ENCODE peak calls at places on chromosomes 5 and 9, in five cellular contexts. One of them, this sample, is unnamed.

GRCh38 chr9:81717061-81717746 is 27.9 kb upstream of the TLE1 start:
- DNase-seq in sigmoid colon: no peak
- DNase-seq in tibial nerve: no peak
- DNase-seq in GM12878: no peak
- DNase-seq in HepG2: no peak
- DNase-seq in this sample: no peak

GRCh38 chr5:76986828-76987526 is 34.1 kb downstream of the CRHBP start:
- DNase-seq in sigmoid colon: no peak
- DNase-seq in tibial nerve: no peak
- DNase-seq in GM12878: no peak
- DNase-seq in HepG2: no peak
- DNase-seq in this sample: no peak

GRCh38 chr5:73284196-73284795 is 111.3 kb downstream of the TMEM174 start:
- DNase-seq in sigmoid colon: no peak
- DNase-seq in tibial nerve: no peak
- DNase-seq in GM12878: no peak
- DNase-seq in HepG2: no peak
- DNase-seq in this sample: no peak

GRCh38 chr5:72470817-72471216 is 36.4 kb downstream of the ZNF366 start:
- DNase-seq in sigmoid colon: no peak
- DNase-seq in tibial nerve: no peak
- DNase-seq in GM12878: no peak
- DNase-seq in HepG2: no peak
- DNase-seq in this sample: no peak

GRCh38 chr9:123687246-123687721 is 242.6 kb downstream of the DENND1A start:
- DNase-seq in sigmoid colon: no peak
- DNase-seq in tibial nerve: no peak
- DNase-seq in GM12878: no peak
- DNase-seq in HepG2: peak; percentile 38
- DNase-seq in this sample: no peak

GRCh38 chr5:77080905-77081304 is 6.2 kb downstream of the ZBED3 start:
- DNase-seq in sigmoid colon: no peak
- DNase-seq in tibial nerve: no peak
- DNase-seq in GM12878: no peak
- DNase-seq in HepG2: no peak
- DNase-seq in this sample: no peak

GRCh38 chr5:138611295-138612220 is 36.4 kb upstream of the HSPA9 start:
- DNase-seq in sigmoid colon: peak; percentile 66
- DNase-seq in tibial nerve: no peak
- DNase-seq in GM12878: no peak
- DNase-seq in HepG2: no peak
- DNase-seq in this sample: no peak

GRCh38 chr9:113919422-113919821 is 43.3 kb downstream of the ZNF618 start:
- DNase-seq in sigmoid colon: no peak
- DNase-seq in tibial nerve: no peak
- DNase-seq in GM12878: no peak
- DNase-seq in HepG2: no peak
- DNase-seq in this sample: peak; percentile 59

GRCh38 chr5:80487444-80487828 is 464 bp upstream of the FAM151B start:
- DNase-seq in sigmoid colon: no peak
- DNase-seq in tibial nerve: no peak
- DNase-seq in GM12878: no peak
- DNase-seq in HepG2: no peak
- DNase-seq in this sample: peak; percentile 20

GRCh38 chr5:130102375-130102774 is 198.1 kb downstream of the CHSY3 start:
- DNase-seq in sigmoid colon: no peak
- DNase-seq in tibial nerve: no peak
- DNase-seq in GM12878: no peak
- DNase-seq in HepG2: no peak
- DNase-seq in this sample: no peak

GRCh38 chr5:138975098-138975847 is 100.1 kb upstream of the LRRTM2 start:
- DNase-seq in sigmoid colon: peak; percentile 79
- DNase-seq in tibial nerve: peak; percentile 50
- DNase-seq in GM12878: no peak
- DNase-seq in HepG2: no peak
- DNase-seq in this sample: peak; percentile 50

GRCh38 chr9:125312411-125312810 is 50.8 kb downstream of the GAPVD1 start:
- DNase-seq in sigmoid colon: no peak
- DNase-seq in tibial nerve: no peak
- DNase-seq in GM12878: no peak
- DNase-seq in HepG2: no peak
- DNase-seq in this sample: no peak

GRCh38 chr9:31259824-31260223 is 1124.6 kb upstream of the ACO1 start:
- DNase-seq in sigmoid colon: no peak
- DNase-seq in tibial nerve: no peak
- DNase-seq in GM12878: no peak
- DNase-seq in HepG2: no peak
- DNase-seq in this sample: no peak

GRCh38 chr9:109101202-109101595 is 18.5 kb downstream of the TMEM245 start:
- DNase-seq in sigmoid colon: no peak
- DNase-seq in tibial nerve: no peak
- DNase-seq in GM12878: no peak
- DNase-seq in HepG2: no peak
- DNase-seq in this sample: no peak

GRCh38 chr5:172293054-172293744 is 9.6 kb upstream of the UBTD2 start:
- DNase-seq in sigmoid colon: peak; percentile 88
- DNase-seq in tibial nerve: peak; percentile 74
- DNase-seq in GM12878: no peak
- DNase-seq in HepG2: peak; percentile 80
- DNase-seq in this sample: peak; percentile 87

GRCh38 chr9:20040991-20041606 is 252.3 kb upstream of the SLC24A2 start:
- DNase-seq in sigmoid colon: no peak
- DNase-seq in tibial nerve: no peak
- DNase-seq in GM12878: no peak
- DNase-seq in HepG2: no peak
- DNase-seq in this sample: no peak

GRCh38 chr5:6248132-6248531 is 130.2 kb downstream of the MED10 start:
- DNase-seq in sigmoid colon: no peak
- DNase-seq in tibial nerve: no peak
- DNase-seq in GM12878: no peak
- DNase-seq in HepG2: no peak
- DNase-seq in this sample: no peak

GRCh38 chr9:124621371-124622328 is 114.5 kb upstream of the NR5A1 start:
- DNase-seq in sigmoid colon: no peak
- DNase-seq in tibial nerve: no peak
- DNase-seq in GM12878: peak; percentile 94
- DNase-seq in HepG2: no peak
- DNase-seq in this sample: no peak

GRCh38 chr9:79277916-79278447 is 293.8 kb upstream of the TLE4 start:
- DNase-seq in sigmoid colon: no peak
- DNase-seq in tibial nerve: no peak
- DNase-seq in GM12878: no peak
- DNase-seq in HepG2: no peak
- DNase-seq in this sample: peak; percentile 62

GRCh38 chr5:3218096-3218495 is 377.5 kb upstream of the IRX1 start:
- DNase-seq in sigmoid colon: no peak
- DNase-seq in tibial nerve: no peak
- DNase-seq in GM12878: no peak
- DNase-seq in HepG2: no peak
- DNase-seq in this sample: no peak

GRCh38 chr5:4520557-4520956 is 619.6 kb upstream of the ADAMTS16 start:
- DNase-seq in sigmoid colon: no peak
- DNase-seq in tibial nerve: no peak
- DNase-seq in GM12878: no peak
- DNase-seq in HepG2: no peak
- DNase-seq in this sample: no peak

GRCh38 chr9:98995059-98995665 is 51.5 kb downstream of the COL15A1 start:
- DNase-seq in sigmoid colon: peak; percentile 91
- DNase-seq in tibial nerve: no peak
- DNase-seq in GM12878: no peak
- DNase-seq in HepG2: no peak
- DNase-seq in this sample: peak; percentile 35

GRCh38 chr5:7753596-7753995 is 97.3 kb downstream of the CFAP90 start:
- DNase-seq in sigmoid colon: no peak
- DNase-seq in tibial nerve: no peak
- DNase-seq in GM12878: no peak
- DNase-seq in HepG2: no peak
- DNase-seq in this sample: no peak

GRCh38 chr9:104772707-104773106 is 8.8 kb downstream of the NIPSNAP3B start:
- DNase-seq in sigmoid colon: no peak
- DNase-seq in tibial nerve: no peak
- DNase-seq in GM12878: no peak
- DNase-seq in HepG2: no peak
- DNase-seq in this sample: no peak

GRCh38 chr5:72817076-72817476 is 615 bp downstream of the TNPO1 start:
- DNase-seq in sigmoid colon: peak; percentile 81
- DNase-seq in tibial nerve: peak; percentile 35
- DNase-seq in GM12878: no peak
- DNase-seq in HepG2: peak; percentile 3
- DNase-seq in this sample: peak; percentile 91

GRCh38 chr5:1418238-1418920 is 26.9 kb downstream of the SLC6A3 start:
- DNase-seq in sigmoid colon: peak; percentile 19
- DNase-seq in tibial nerve: no peak
- DNase-seq in GM12878: no peak
- DNase-seq in HepG2: no peak
- DNase-seq in this sample: no peak

GRCh38 chr5:53239301-53239990 is 129.9 kb upstream of the MOCS2 start:
- DNase-seq in sigmoid colon: no peak
- DNase-seq in tibial nerve: no peak
- DNase-seq in GM12878: no peak
- DNase-seq in HepG2: no peak
- DNase-seq in this sample: no peak

GRCh38 chr5:12230659-12231058 is 326.4 kb upstream of the CTNND2 start:
- DNase-seq in sigmoid colon: no peak
- DNase-seq in tibial nerve: no peak
- DNase-seq in GM12878: no peak
- DNase-seq in HepG2: no peak
- DNase-seq in this sample: no peak

GRCh38 chr5:146560205-146560812 is 44.3 kb upstream of the GPR151 start:
- DNase-seq in sigmoid colon: no peak
- DNase-seq in tibial nerve: no peak
- DNase-seq in GM12878: no peak
- DNase-seq in HepG2: no peak
- DNase-seq in this sample: no peak

GRCh38 chr5:172910828-172911627 is 48.2 kb upstream of the RPL26L1 start:
- DNase-seq in sigmoid colon: peak; percentile 95
- DNase-seq in tibial nerve: peak; percentile 81
- DNase-seq in GM12878: peak; percentile 61
- DNase-seq in HepG2: peak; percentile 27
- DNase-seq in this sample: peak; percentile 85

GRCh38 chr5:149437369-149438040 is 58.4 kb upstream of the IL17B start:
- DNase-seq in sigmoid colon: no peak
- DNase-seq in tibial nerve: no peak
- DNase-seq in GM12878: no peak
- DNase-seq in HepG2: no peak
- DNase-seq in this sample: no peak

GRCh38 chr5:173454381-173454763 is 126.2 kb upstream of the STC2 start:
- DNase-seq in sigmoid colon: no peak
- DNase-seq in tibial nerve: no peak
- DNase-seq in GM12878: no peak
- DNase-seq in HepG2: peak; percentile 39
- DNase-seq in this sample: no peak

GRCh38 chr5:776862-777711 is 7.4 kb downstream of the ZDHHC11B start:
- DNase-seq in sigmoid colon: peak; percentile 66
- DNase-seq in tibial nerve: no peak
- DNase-seq in GM12878: no peak
- DNase-seq in HepG2: no peak
- DNase-seq in this sample: peak; percentile 34

GRCh38 chr9:8955315-8955714 is 1155.7 kb upstream of the DMAC1 start:
- DNase-seq in sigmoid colon: no peak
- DNase-seq in tibial nerve: no peak
- DNase-seq in GM12878: no peak
- DNase-seq in HepG2: no peak
- DNase-seq in this sample: no peak

GRCh38 chr5:160213537-160213936 is 15.8 kb upstream of the FABP6 start:
- DNase-seq in sigmoid colon: no peak
- DNase-seq in tibial nerve: no peak
- DNase-seq in GM12878: no peak
- DNase-seq in HepG2: no peak
- DNase-seq in this sample: no peak

GRCh38 chr9:71249729-71250317 is 128.4 kb upstream of the TRPM3 start:
- DNase-seq in sigmoid colon: no peak
- DNase-seq in tibial nerve: peak; percentile 28
- DNase-seq in GM12878: no peak
- DNase-seq in HepG2: peak; percentile 61
- DNase-seq in this sample: no peak

GRCh38 chr9:113401027-113401792 is at the start of gene ALAD:
- DNase-seq in sigmoid colon: peak; percentile 99
- DNase-seq in tibial nerve: peak; percentile 94
- DNase-seq in GM12878: peak; percentile 87
- DNase-seq in HepG2: peak; percentile 95
- DNase-seq in this sample: peak; percentile 99

GRCh38 chr9:89144242-89144641 is 34.4 kb downstream of the SHC3 start:
- DNase-seq in sigmoid colon: no peak
- DNase-seq in tibial nerve: no peak
- DNase-seq in GM12878: no peak
- DNase-seq in HepG2: no peak
- DNase-seq in this sample: no peak
- TF ChIP-seq POLR2A in sigmoid colon: no peak
- TF ChIP-seq POLR2A in tibial nerve: no peak
- TF ChIP-seq POLR2A in GM12878: no peak
- TF ChIP-seq POLR2A in HepG2: no peak
- TF ChIP-seq POLR2A in this sample: no peak

DNA sequence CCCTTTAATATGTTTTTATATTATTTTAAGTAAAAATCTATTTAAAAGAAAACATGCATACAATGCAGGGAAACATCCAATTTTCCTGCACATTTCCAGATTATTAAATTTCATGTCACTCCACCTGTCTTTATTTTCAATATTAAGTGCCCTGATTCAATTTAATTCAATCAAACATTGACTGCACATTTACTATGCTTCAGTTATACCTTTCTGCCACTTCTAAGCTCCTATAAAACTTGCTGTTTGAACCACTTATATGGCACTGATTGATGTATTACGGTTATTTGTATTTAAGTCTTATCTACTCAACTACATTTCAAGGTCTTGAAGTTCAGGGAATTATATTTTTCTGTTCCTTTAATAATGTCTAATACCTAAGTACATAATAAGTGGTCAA is 198.0 kb downstream of the CAVIN4 start:
- DNase-seq in sigmoid colon: no peak
- DNase-seq in tibial nerve: no peak
- DNase-seq in GM12878: no peak
- DNase-seq in HepG2: no peak
- DNase-seq in this sample: no peak
- TF ChIP-seq EP300 in sigmoid colon: no peak
- TF ChIP-seq EP300 in tibial nerve: no peak
- TF ChIP-seq EP300 in GM12878: no peak
- TF ChIP-seq EP300 in HepG2: no peak
- TF ChIP-seq EP300 in this sample: no peak

GRCh38 chr9:106868096-106868495 is 5.1 kb downstream of the ZNF462 start:
- DNase-seq in sigmoid colon: no peak
- DNase-seq in tibial nerve: no peak
- DNase-seq in GM12878: no peak
- DNase-seq in HepG2: no peak
- DNase-seq in this sample: no peak
- H3K4me1 ChIP-seq in sigmoid colon: peaks cover 62% of the 10 kb centered on the region
- H3K4me1 ChIP-seq in tibial nerve: peaks cover 58% of the 10 kb centered on the region
- H3K4me1 ChIP-seq in GM12878: no peaks in the 10 kb centered on the region
- H3K4me1 ChIP-seq in HepG2: no peaks in the 10 kb centered on the region
- H3K4me1 ChIP-seq in this sample: peaks cover 35% of the 10 kb centered on the region

GRCh38 chr5:132962429-132962928 is 955 bp downstream of the AFF4 start:
- DNase-seq in sigmoid colon: no peak
- DNase-seq in tibial nerve: peak; percentile 30
- DNase-seq in GM12878: no peak
- DNase-seq in HepG2: peak; percentile 34
- DNase-seq in this sample: no peak
- TF ChIP-seq POLR2A in sigmoid colon: no peak
- TF ChIP-seq POLR2A in tibial nerve: peak; percentile 50
- TF ChIP-seq POLR2A in GM12878: no peak
- TF ChIP-seq POLR2A in HepG2: no peak
- TF ChIP-seq POLR2A in this sample: no peak

GRCh38 chr5:141780952-141781730 is 97.1 kb downstream of the PCDH1 start:
- DNase-seq in sigmoid colon: no peak
- DNase-seq in tibial nerve: no peak
- DNase-seq in GM12878: no peak
- DNase-seq in HepG2: no peak
- DNase-seq in this sample: no peak
- TF ChIP-seq EP300 in sigmoid colon: no peak
- TF ChIP-seq EP300 in tibial nerve: no peak
- TF ChIP-seq EP300 in GM12878: no peak
- TF ChIP-seq EP300 in HepG2: no peak
- TF ChIP-seq EP300 in this sample: no peak

This sample was measured in upper lobe of left lung.